ENCODE peak calls at places on chromosomes 4 and X, in five cellular contexts. J, H, X, N and D are unnamed samples.

GRCh38 chrX:112147206-112147605 is 64.6 kb upstream of the TRPC5 start:
- DNase-seq in J (peak), H (no peak), X (no peak), N (peak), D (peak)

GRCh38 chrX:47751670-47752069 is 85.0 kb upstream of the ZNF81 start:
- DNase-seq in J (peak), H (peak), X (no peak), N (peak), D (peak)

GRCh38 chr4:151322565-151322964 is 2.8 kb downstream of the SH3D19 start:
- DNase-seq in J (no peak), H (no peak), X (peak), N (no peak), D (no peak)

GRCh38 chrX:6377365-6377764 is 148.7 kb upstream of the NLGN4X start:
- DNase-seq in J (no peak), H (no peak), X (no peak), N (no peak), D (no peak)

GRCh38 chrX:132853040-132853439 is 105.4 kb downstream of the HS6ST2 start:
- DNase-seq in J (no peak), H (no peak), X (no peak), N (no peak), D (no peak)

GRCh38 chrX:45860450-45860849 is 659.8 kb upstream of the DIPK2B start:
- DNase-seq in J (no peak), H (no peak), X (no peak), N (no peak), D (no peak)

GRCh38 chrX:54923376-54923775 is 2.8 kb downstream of the TRO start:
- DNase-seq in J (no peak), H (no peak), X (no peak), N (no peak), D (no peak)

GRCh38 chrX:72121381-72121780 is 10.3 kb downstream of the RTL5 start:
- DNase-seq in J (no peak), H (no peak), X (peak), N (no peak), D (no peak)

GRCh38 chrX:53223955-53224859 is 800 bp downstream of the KDM5C start:
- DNase-seq in J (no peak), H (peak), X (peak), N (peak), D (no peak)

GRCh38 chrX:79259073-79259689 is 108.0 kb downstream of the ITM2A start:
- DNase-seq in J (no peak), H (no peak), X (no peak), N (no peak), D (no peak)

GRCh38 chr4:94446386-94446785 is 5.4 kb upstream of the PDLIM5 start:
- DNase-seq in J (no peak), H (no peak), X (no peak), N (no peak), D (no peak)

GRCh38 chr4:158410272-158410671 is 111.4 kb upstream of the RXFP1 start:
- DNase-seq in J (no peak), H (peak), X (no peak), N (no peak), D (no peak)

GRCh38 chr4:17811078-17811603 is 362 bp downstream of the NCAPG start:
- DNase-seq in J (no peak), H (no peak), X (no peak), N (no peak), D (no peak)

GRCh38 chrX:106415276-106415895 is 196.4 kb upstream of the RADX start:
- DNase-seq in J (no peak), H (peak), X (no peak), N (peak), D (peak)

GRCh38 chr4:21507439-21507838 is 441.1 kb downstream of the KCNIP4 start:
- DNase-seq in J (no peak), H (no peak), X (no peak), N (no peak), D (no peak)

GRCh38 chr4:148090029-148090428 is 352.2 kb downstream of the NR3C2 start:
- DNase-seq in J (no peak), H (no peak), X (no peak), N (no peak), D (no peak)

GRCh38 chr4:108160741-108161352 is 7.9 kb downstream of the LEF1 start:
- DNase-seq in J (no peak), H (no peak), X (no peak), N (no peak), D (no peak)

GRCh38 chrX:97705936-97706335 is 822.2 kb downstream of the RPA4 start:
- DNase-seq in J (no peak), H (no peak), X (no peak), N (no peak), D (no peak)

GRCh38 chr4:64477127-64477526 is 67.9 kb upstream of the TECRL start:
- DNase-seq in J (no peak), H (no peak), X (no peak), N (no peak), D (no peak)

GRCh38 chrX:138748480-138748879 is 37.0 kb upstream of the FGF13 start:
- DNase-seq in J (no peak), H (no peak), X (no peak), N (peak), D (no peak)

DNA sequence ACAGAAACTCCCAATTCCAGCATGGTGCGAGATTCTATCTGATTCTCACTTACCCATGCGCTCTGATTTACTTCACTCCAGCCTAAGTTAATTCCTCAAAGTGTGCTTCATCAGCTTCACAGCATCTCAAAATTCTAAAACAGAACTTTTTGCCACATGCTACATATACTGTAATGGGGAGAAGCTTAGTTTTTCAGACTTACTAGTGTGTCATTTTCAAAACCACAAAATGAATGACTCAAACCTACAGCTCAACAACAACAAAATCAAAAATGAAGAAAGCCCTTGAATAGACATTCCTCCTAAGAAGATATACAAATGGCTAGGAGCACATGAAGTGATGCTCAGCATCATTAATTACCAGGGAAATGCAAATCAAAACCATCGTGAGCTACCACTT is 14.9 kb downstream of the IRF2 start:
- DNase-seq in J (no peak), H (no peak), X (no peak), N (no peak), D (no peak)
- TF ChIP-seq CTCF in J (no peak), H (no peak), X (no peak), N (no peak), D (no peak)

GRCh38 chrX:28586891-28587635 is at the start of gene IL1RAPL1:
- DNase-seq in J (no peak), H (no peak), X (no peak), N (peak), D (no peak)
- TF ChIP-seq CTCF in J (peak), H (peak), X (no peak), N (peak), D (no peak)

DNA sequence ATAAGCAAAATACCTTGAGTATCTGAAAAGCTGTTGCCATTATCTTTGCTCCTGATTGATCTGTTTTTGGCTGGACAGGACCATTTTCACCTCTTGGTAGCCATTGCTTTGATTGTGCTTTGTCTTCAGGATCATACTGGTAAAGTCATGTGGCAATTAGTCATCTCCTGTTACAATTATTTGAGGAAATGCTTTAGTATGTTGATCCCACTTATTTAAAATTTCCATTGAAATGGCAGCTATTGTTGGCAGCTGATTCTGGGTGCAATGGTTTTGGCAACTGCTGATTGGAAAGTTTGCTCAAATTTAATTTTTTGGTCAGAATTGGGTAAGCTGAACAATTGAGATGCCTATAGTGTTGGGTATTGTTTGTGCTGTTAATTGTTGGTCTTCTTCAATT is 238.3 kb upstream of the TLL1 start:
- DNase-seq in J (no peak), H (no peak), X (no peak), N (no peak), D (no peak)
- TF ChIP-seq CTCF in J (no peak), H (no peak), X (no peak), N (no peak), D (no peak)

GRCh38 chr4:57190651-57191481 is 80.7 kb upstream of the IGFBP7 start:
- DNase-seq in J (no peak), H (peak), X (no peak), N (peak), D (peak)
- TF ChIP-seq CTCF in J (peak), H (no peak), X (no peak), N (peak), D (peak)

GRCh38 chr4:93368968-93369367 is 459.6 kb upstream of the ATOH1 start:
- DNase-seq in J (no peak), H (no peak), X (no peak), N (no peak), D (no peak)
- TF ChIP-seq CTCF in J (no peak), H (no peak), X (no peak), N (no peak), D (no peak)